ENCODE peak calls at places on chromosomes 4 and X, in five cellular contexts. X is AG10803; M is HCEC 1CT; E is stimulated activated CD8-positive, alpha-beta memory T cell treated with anti-CD3 and anti-CD28 coated beads, Interleukin-15, amount 100 ng/mL, for 1 hour; G is psoas muscle. Y is an unnamed sample.

GRCh38 chr4:78069859-78070258 is 12.7 kb downstream of the FRAS1 start:
- DNase-seq in M (no peak), G (peak; percentile 22), E (no peak), X (no peak), Y (no peak)

GRCh38 chrX:103685396-103685795 is 1.1 kb downstream of the MORF4L2 start:
- DNase-seq in M (no peak), G (no peak), X (no peak), E (no peak), Y (no peak)

GRCh38 chr4:79331126-79331876 is 5.4 kb upstream of the NAA11 start:
- DNase-seq in M (no peak), E (no peak), G (no peak), X (no peak), Y (peak; percentile 2)

GRCh38 chr4:129972257-129972656 is 876.3 kb downstream of the C4orf33 start:
- DNase-seq in M (no peak), X (no peak), E (no peak), G (no peak), Y (no peak)

GRCh38 chr4:126123933-126124332 is 809.2 kb downstream of the FAT4 start:
- DNase-seq in M (no peak), E (no peak), X (peak; percentile 8), G (no peak), Y (peak; percentile 47)

GRCh38 chr4:20356565-20356964 is 104.9 kb downstream of the SLIT2 start:
- DNase-seq in X (no peak), M (no peak), G (no peak), E (no peak), Y (peak; percentile 23)

GRCh38 chr4:4424499-4425115 is 37.7 kb downstream of the NSG1 start:
- DNase-seq in G (no peak), X (no peak), M (no peak), E (no peak), Y (no peak)

GRCh38 chr4:588351-588849 is 12.3 kb upstream of the TMEM271 start:
- DNase-seq in M (no peak), E (no peak), G (no peak), X (no peak), Y (no peak)

GRCh38 chr4:53916431-53916889 is 147.9 kb downstream of the CHIC2 start:
- DNase-seq in E (no peak), M (peak; percentile 43), X (peak; percentile 86), G (no peak), Y (no peak)

GRCh38 chr4:112266823-112267222 is 18.9 kb downstream of the TIFA start:
- DNase-seq in G (no peak), X (peak; percentile 33), M (no peak), E (no peak), Y (peak; percentile 62)

GRCh38 chr4:149914521-149915115 is 99.0 kb upstream of the IQCM start:
- DNase-seq in G (no peak), X (peak; percentile 65), E (no peak), M (peak; percentile 14), Y (peak; percentile 51)